ENCODE peak calls at places on chromosomes 12 and 14, in six cellular contexts. L is Peyer's patch, A is A549, N is fibroblast of pulmonary artery, W is fibroblast of mammary gland, I is kidney. O is an unnamed sample.

GRCh38 chr12:115210533-115211252 is 526.7 kb upstream of the TBX3 start:
- DNase-seq in L (no peak), A (no peak), N (no peak), W (no peak), I (no peak), O (no peak)

GRCh38 chr12:3220382-3221321 is 143.5 kb downstream of the TSPAN9 start:
- DNase-seq in L (no peak), A (no peak), N (no peak), W (no peak), I (peak), O (no peak)

GRCh38 chr12:121283388-121283787 is 13.1 kb downstream of the CAMKK2 start:
- DNase-seq in L (no peak), A (no peak), N (no peak), W (no peak), I (peak), O (no peak)

GRCh38 chr14:99721792-99722516 is 37.9 kb downstream of the CYP46A1 start:
- DNase-seq in L (no peak), A (no peak), N (no peak), W (no peak), I (no peak), O (no peak)

GRCh38 chr12:52692253-52692652 is 11.1 kb downstream of the KRT77 start:
- DNase-seq in L (no peak), A (peak), N (no peak), W (no peak), I (no peak), O (no peak)

GRCh38 chr12:27733052-27733656 is 22.5 kb downstream of the MRPS35 start:
- DNase-seq in L (no peak), A (peak), N (peak), W (peak), I (no peak), O (peak)

GRCh38 chr12:65232490-65233077 is 45.9 kb upstream of the MSRB3 start:
- DNase-seq in L (no peak), A (peak), N (peak), W (peak), I (no peak), O (peak)

GRCh38 chr12:19205120-19205519 is 75.6 kb downstream of the PLEKHA5 start:
- DNase-seq in L (no peak), A (no peak), N (no peak), W (no peak), I (no peak), O (no peak)

GRCh38 chr12:80834724-80835123 is 103.0 kb downstream of the LIN7A start:
- DNase-seq in L (no peak), A (no peak), N (no peak), W (no peak), I (no peak), O (peak)

GRCh38 chr12:48054955-48055821 is 50.7 kb downstream of the SENP1 start:
- DNase-seq in L (no peak), A (no peak), N (no peak), W (no peak), I (no peak), O (no peak)

GRCh38 chr14:68843471-68844209 is 50.8 kb upstream of the ZFP36L1 start:
- DNase-seq in L (peak), A (peak), N (peak), W (peak), I (peak), O (peak)

GRCh38 chr14:36217732-36218131 is 41.2 kb upstream of the PTCSC3 start:
- DNase-seq in L (no peak), A (no peak), N (no peak), W (peak), I (no peak), O (no peak)

GRCh38 chr12:132395908-132396305 is 66.5 kb upstream of the GALNT9 start:
- DNase-seq in L (no peak), A (no peak), N (no peak), W (no peak), I (peak), O (no peak)

GRCh38 chr12:253116-253831 is 9.4 kb downstream of the SLC6A13 start:
- DNase-seq in L (no peak), A (no peak), N (no peak), W (no peak), I (no peak), O (no peak)

GRCh38 chr14:100867631-100868315 is 35.7 kb downstream of the RTL1 start:
- DNase-seq in L (no peak), A (no peak), N (no peak), W (no peak), I (peak), O (no peak)

GRCh38 chr12:52650520-52651081 is 1.4 kb downstream of the KRT2 start:
- DNase-seq in L (no peak), A (no peak), N (no peak), W (peak), I (no peak), O (peak)

GRCh38 chr12:20946732-20947131 is 136.2 kb downstream of the SLCO1B3 start:
- DNase-seq in L (no peak), A (peak), N (peak), W (peak), I (no peak), O (no peak)
- TF ChIP-seq CTCF in L (peak), A (peak), N (peak), W (peak), I (no peak), O (no peak)

GRCh38 chr14:97413991-97414717 is 617.0 kb downstream of the VRK1 start:
- DNase-seq in L (no peak), A (no peak), N (no peak), W (no peak), I (no peak), O (no peak)

GRCh38 chr14:97411938-97412612 is 614.9 kb downstream of the VRK1 start:
- DNase-seq in L (no peak), A (no peak), N (no peak), W (no peak), I (no peak), O (no peak)

GRCh38 chr14:97410667-97411286 is 613.6 kb downstream of the VRK1 start:
- DNase-seq in L (no peak), A (no peak), N (no peak), W (no peak), I (no peak), O (no peak)

GRCh38 chr14:97414718-97415098 is 617.5 kb downstream of the VRK1 start:
- DNase-seq in L (no peak), A (no peak), N (no peak), W (no peak), I (no peak), O (no peak)

GRCh38 chr14:97412933-97413574 is 615.9 kb downstream of the VRK1 start:
- DNase-seq in L (no peak), A (no peak), N (no peak), W (no peak), I (no peak), O (no peak)
- H3K4me3 ChIP-seq in L (no peak), A (no peak), N (no peak), W (no peak), I (no peak), O (peak)

DNA sequence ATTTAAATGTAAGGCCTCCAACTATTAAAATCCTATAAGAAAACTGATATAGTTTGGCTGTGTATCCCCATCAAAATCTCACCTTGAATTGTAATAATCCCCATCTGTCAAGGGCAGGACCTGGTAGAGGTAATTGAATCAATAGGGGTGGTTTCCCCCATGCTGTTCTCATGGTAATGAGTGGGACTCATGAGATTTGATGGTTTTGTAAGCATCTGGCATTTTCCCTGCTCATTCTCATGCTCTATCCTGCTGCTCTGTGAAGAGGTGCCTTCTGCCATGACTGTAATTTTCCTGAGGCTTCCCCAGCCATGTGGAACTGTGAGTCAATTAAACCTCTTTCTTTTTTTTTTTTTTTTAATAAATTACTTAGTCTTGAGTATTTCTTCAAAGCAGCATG is 31.9 kb downstream of the TSPAN19 start:
- DNase-seq in L (no peak), A (no peak), N (no peak), W (peak), I (no peak), O (no peak)
- TF ChIP-seq CTCF in L (no peak), A (no peak), N (no peak), W (no peak), I (no peak), O (no peak)

GRCh38 chr14:60845523-60845922 is 111.0 kb downstream of the MNAT1 start:
- DNase-seq in L (no peak), A (no peak), N (no peak), W (no peak), I (no peak), O (no peak)
- H3K4me3 ChIP-seq in L (no peak), A (no peak), N (no peak), W (no peak), I (no peak), O (no peak)

DNA sequence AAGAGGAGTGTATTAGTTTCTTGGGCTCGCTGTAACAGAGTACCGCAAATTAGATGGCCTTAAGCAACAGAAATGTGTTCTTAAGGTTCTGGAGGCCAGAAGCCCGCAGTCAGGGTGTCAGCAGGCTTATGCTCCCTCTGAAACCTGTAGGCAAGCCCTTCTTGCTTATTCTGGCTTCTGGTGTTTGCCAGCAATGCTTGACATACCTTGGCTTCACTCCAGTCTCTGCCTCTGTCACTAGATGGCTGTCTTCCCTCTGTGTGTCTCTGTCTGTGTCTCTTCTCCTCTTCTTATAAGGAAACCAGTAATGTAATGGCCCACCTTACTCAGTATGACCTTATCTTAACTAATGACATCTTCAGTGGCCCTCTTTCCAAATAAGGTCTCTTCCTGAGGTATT is 85.1 kb downstream of the DERA start:
- DNase-seq in L (no peak), A (peak), N (peak), W (peak), I (no peak), O (peak)
- TF ChIP-seq CTCF in L (peak), A (peak), N (peak), W (no peak), I (peak), O (peak)

O was measured in AG10803.